ENCODE peak calls at places on chromosomes 16 and 17, in nine cellular contexts. X, A, M, Z, W, R, D, U and S are unnamed samples.

GRCh38 chr17:21358682-21359482 is 17.3 kb upstream of the KCNJ12 start:
- DNase-seq in X (no peak), A (no peak), M (no peak), Z (peak), W (no peak), R (no peak), D (no peak), U (no peak), S (no peak)

GRCh38 chr17:58156839-58157803 is 8.9 kb downstream of the OR4D1 start:
- DNase-seq in X (no peak), A (peak), M (peak), Z (no peak), W (peak), R (no peak), D (peak), U (peak), S (no peak)

GRCh38 chr17:64130559-64131001 is 636 bp upstream of the ERN1 start:
- DNase-seq in X (peak), A (no peak), M (no peak), Z (peak), W (no peak), R (peak), D (peak), U (no peak), S (peak)

GRCh38 chr17:82232876-82233785 is 4.3 kb downstream of the SLC16A3 start:
- DNase-seq in X (no peak), A (no peak), M (peak), Z (no peak), W (no peak), R (peak), D (no peak), U (no peak), S (peak)

GRCh38 chr17:37737081-37737480 is 7.8 kb downstream of the HNF1B start:
- DNase-seq in X (peak), A (no peak), M (no peak), Z (no peak), W (no peak), R (no peak), D (no peak), U (no peak), S (no peak)

GRCh38 chr16:4550587-4550986 is 5.6 kb upstream of the C16orf96 start:
- DNase-seq in X (no peak), A (no peak), M (no peak), Z (peak), W (no peak), R (no peak), D (no peak), U (no peak), S (no peak)

GRCh38 chr16:10080031-10080772 is 102.0 kb downstream of the GRIN2A start:
- DNase-seq in X (no peak), A (no peak), M (no peak), Z (peak), W (no peak), R (peak), D (no peak), U (no peak), S (no peak)

GRCh38 chr17:28193241-28193640 is 125.8 kb upstream of the TMEM97 start:
- DNase-seq in X (no peak), A (no peak), M (no peak), Z (no peak), W (no peak), R (peak), D (peak), U (no peak), S (no peak)

GRCh38 chr16:11994187-11995119 is 17.9 kb downstream of the SNX29 start:
- DNase-seq in X (no peak), A (no peak), M (no peak), Z (no peak), W (no peak), R (peak), D (peak), U (no peak), S (no peak)

GRCh38 chr17:78278139-78278741 is 46.8 kb downstream of the TMEM235 start:
- DNase-seq in X (peak), A (no peak), M (no peak), Z (no peak), W (no peak), R (no peak), D (no peak), U (no peak), S (no peak)

GRCh38 chr17:50348522-50349240 is 2.8 kb downstream of the XYLT2 start:
- DNase-seq in X (no peak), A (no peak), M (no peak), Z (peak), W (no peak), R (peak), D (no peak), U (no peak), S (peak)

GRCh38 chr16:23869052-23869451 is 33.3 kb downstream of the PRKCB start:
- DNase-seq in X (no peak), A (no peak), M (no peak), Z (no peak), W (peak), R (no peak), D (no peak), U (peak), S (no peak)

GRCh38 chr17:83200231-83200699 is 120.9 kb downstream of the METRNL start:
- DNase-seq in X (no peak), A (peak), M (peak), Z (peak), W (no peak), R (peak), D (peak), U (peak), S (peak)

GRCh38 chr17:1577186-1577585 is 14.6 kb upstream of the PITPNA start:
- DNase-seq in X (no peak), A (no peak), M (no peak), Z (peak), W (peak), R (peak), D (peak), U (no peak), S (peak)

GRCh38 chr17:7363311-7363710 is 8.4 kb downstream of the TMEM95 start:
- DNase-seq in X (no peak), A (no peak), M (no peak), Z (no peak), W (no peak), R (no peak), D (no peak), U (no peak), S (no peak)

GRCh38 chr17:7403043-7403901 is 625 bp downstream of the TMEM256 start:
- DNase-seq in X (peak), A (no peak), M (peak), Z (no peak), W (peak), R (peak), D (no peak), U (peak), S (no peak)

GRCh38 chr17:4998027-4998665 is 396 bp downstream of the KIF1C start:
- DNase-seq in X (no peak), A (no peak), M (no peak), Z (no peak), W (peak), R (peak), D (peak), U (no peak), S (peak)

GRCh38 chr16:70267516-70267915 is 15.8 kb upstream of the EXOSC6 start:
- DNase-seq in X (peak), A (peak), M (peak), Z (peak), W (peak), R (peak), D (no peak), U (no peak), S (no peak)

GRCh38 chr16:7257026-7257425 is 75.6 kb upstream of the RBFOX1 start:
- DNase-seq in X (no peak), A (no peak), M (no peak), Z (no peak), W (no peak), R (no peak), D (no peak), U (no peak), S (no peak)

GRCh38 chr17:51427259-51428255 is 167.2 kb downstream of the UTP18 start:
- DNase-seq in X (no peak), A (peak), M (peak), Z (no peak), W (no peak), R (no peak), D (no peak), U (peak), S (no peak)

GRCh38 chr17:1907818-1908698 is 78.3 kb downstream of the RPA1 start:
- DNase-seq in X (no peak), A (peak), M (peak), Z (peak), W (peak), R (no peak), D (no peak), U (peak), S (peak)

GRCh38 chr16:81716478-81717210 is 62.4 kb upstream of the PLCG2 start:
- DNase-seq in X (peak), A (no peak), M (no peak), Z (no peak), W (no peak), R (no peak), D (no peak), U (no peak), S (peak)

GRCh38 chr17:40779181-40779909 is 3.0 kb downstream of the KRT27 start:
- DNase-seq in X (no peak), A (peak), M (no peak), Z (no peak), W (peak), R (no peak), D (peak), U (peak), S (no peak)